ENCODE peak calls at places on chromosomes 7 and 10, in five cellular contexts. B is colonic mucosa, E is lung, A is suprapubic skin, D is pancreas. R is an unnamed sample. For H3K4me1 and H3K36me3, the result is how much of the 10 kb centered on the place peaks cover.

GRCh38 chr10:119190353-119190752 is 11.7 kb upstream of the PRDX3 start:
- DNase-seq in B (no peak), E (no peak), A (no peak), D (no peak), R (no peak)

GRCh38 chr7:82430518-82431465 is 12.8 kb downstream of the CACNA2D1 start:
- DNase-seq in B (no peak), E (no peak), A (no peak), D (no peak), R (no peak)

GRCh38 chr10:97336942-97337719 is 2.6 kb upstream of the FRAT2 start:
- DNase-seq in B (peak), E (no peak), A (peak), D (peak), R (peak)

GRCh38 chr7:112163021-112163310 is 43.2 kb downstream of the DOCK4 start:
- DNase-seq in B (no peak), E (no peak), A (no peak), D (no peak), R (no peak)

GRCh38 chr10:34249634-34250033 is 565.5 kb downstream of the PARD3 start:
- DNase-seq in B (no peak), E (no peak), A (no peak), D (no peak), R (no peak)

GRCh38 chr7:51104278-51104677 is 212.3 kb downstream of the COBL start:
- DNase-seq in B (no peak), E (no peak), A (no peak), D (no peak), R (no peak)

GRCh38 chr7:74207586-74207985 is 2.2 kb upstream of the LAT2 start:
- DNase-seq in B (no peak), E (no peak), A (no peak), D (no peak), R (no peak)

GRCh38 chr10:23472181-23472580 is 33.3 kb downstream of the OTUD1 start:
- DNase-seq in B (no peak), E (no peak), A (no peak), D (no peak), R (no peak)

GRCh38 chr10:59025981-59026730 is 150.3 kb upstream of the PHYHIPL start:
- DNase-seq in B (no peak), E (no peak), A (no peak), D (no peak), R (no peak)

GRCh38 chr10:129978322-129978721 is 14.2 kb upstream of the EBF3 start:
- DNase-seq in B (no peak), E (no peak), A (no peak), D (no peak), R (no peak)

GRCh38 chr10:88418871-88419270 is 164.2 kb downstream of the RNLS start:
- DNase-seq in B (no peak), E (no peak), A (no peak), D (no peak), R (no peak)

GRCh38 chr10:68235111-68235510 is 3.2 kb upstream of the ATOH7 start:
- DNase-seq in B (no peak), E (no peak), A (no peak), D (no peak), R (no peak)

GRCh38 chr10:659710-660141 is 29.7 kb downstream of the DIP2C start:
- DNase-seq in B (no peak), E (no peak), A (no peak), D (no peak), R (no peak)

GRCh38 chr7:97671571-97671970 is 60.3 kb upstream of the TAC1 start:
- DNase-seq in B (no peak), E (no peak), A (no peak), D (no peak), R (no peak)

GRCh38 chr10:78441010-78441409 is 407.3 kb downstream of the RPS24 start:
- DNase-seq in B (no peak), E (no peak), A (no peak), D (no peak), R (no peak)

GRCh38 chr10:119859422-119860258 is 13.0 kb downstream of the MCMBP start:
- DNase-seq in B (no peak), E (no peak), A (no peak), D (no peak), R (no peak)

GRCh38 chr7:90412458-90413184 is 9.4 kb downstream of the CLDN12 start:
- DNase-seq in B (peak), E (no peak), A (no peak), D (no peak), R (peak)

GRCh38 chr10:75083972-75084833 is 27.3 kb upstream of the SAMD8 start:
- DNase-seq in B (no peak), E (no peak), A (no peak), D (no peak), R (no peak)

GRCh38 chr7:111147708-111148107 is 56.8 kb downstream of the LRRN3 start:
- DNase-seq in B (no peak), E (no peak), A (no peak), D (no peak), R (no peak)

GRCh38 chr7:27198871-27199801 is 755 bp downstream of the HOXA13 start:
- DNase-seq in B (peak), E (no peak), A (peak), D (no peak), R (no peak)

GRCh38 chr10:1249142-1249541 is 193.0 kb downstream of the WDR37 start:
- DNase-seq in B (no peak), E (no peak), A (no peak), D (no peak), R (no peak)

GRCh38 chr10:100115011-100115770 is 33.5 kb upstream of the CPN1 start:
- DNase-seq in B (no peak), E (no peak), A (no peak), D (no peak), R (no peak)

GRCh38 chr10:56349611-56350010 is 11.4 kb downstream of the ZWINT start:
- DNase-seq in B (no peak), E (no peak), A (no peak), D (no peak), R (no peak)

GRCh38 chr7:19000410-19000809 is 117.0 kb downstream of the TWIST1 start:
- DNase-seq in B (no peak), E (no peak), A (no peak), D (no peak), R (no peak)

GRCh38 chr10:27741173-27742091 is 4.2 kb downstream of the MKX start:
- DNase-seq in B (no peak), E (no peak), A (no peak), D (peak), R (no peak)

DNA sequence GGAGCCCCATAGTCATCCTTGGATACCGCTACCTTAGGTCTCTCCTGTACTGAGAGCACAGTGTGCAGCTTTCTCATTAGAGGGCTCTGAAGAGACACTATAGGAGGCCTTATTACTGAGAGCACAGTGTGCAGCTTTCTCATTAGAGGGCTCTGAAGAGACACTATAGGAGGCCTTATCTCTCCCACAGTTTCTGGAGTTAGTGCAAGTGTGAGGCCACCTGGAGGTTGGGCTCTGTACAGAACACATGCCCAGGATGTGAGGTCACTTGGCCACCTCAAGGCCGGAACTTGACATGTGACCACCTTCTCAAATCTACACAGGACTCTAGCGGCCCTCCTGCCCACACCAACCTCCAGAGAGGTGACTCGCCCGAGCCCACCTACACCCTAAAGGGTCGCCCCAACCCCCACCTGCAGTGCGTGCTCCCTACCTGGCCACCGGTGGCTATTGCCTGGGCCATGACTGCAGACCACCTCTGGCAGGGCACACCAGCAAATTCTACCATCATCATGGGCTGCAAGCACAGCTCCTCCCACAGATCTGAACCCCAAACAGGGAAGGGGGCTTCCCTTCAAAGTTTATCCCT is 24.6 kb downstream of the FRMPD2 start:
- DNase-seq in B (no peak), E (no peak), A (no peak), D (no peak), R (no peak)
- H3K4me1 ChIP-seq in B (under half), E (under half), A (under half), D (under half), R (under half)

GRCh38 chr7:46654546-46655443 is 733.7 kb upstream of the IGFBP3 start:
- DNase-seq in B (no peak), E (no peak), A (no peak), D (no peak), R (no peak)
- TF ChIP-seq CTCF in B (no peak), E (no peak), A (no peak), D (no peak), R (no peak)

DNA sequence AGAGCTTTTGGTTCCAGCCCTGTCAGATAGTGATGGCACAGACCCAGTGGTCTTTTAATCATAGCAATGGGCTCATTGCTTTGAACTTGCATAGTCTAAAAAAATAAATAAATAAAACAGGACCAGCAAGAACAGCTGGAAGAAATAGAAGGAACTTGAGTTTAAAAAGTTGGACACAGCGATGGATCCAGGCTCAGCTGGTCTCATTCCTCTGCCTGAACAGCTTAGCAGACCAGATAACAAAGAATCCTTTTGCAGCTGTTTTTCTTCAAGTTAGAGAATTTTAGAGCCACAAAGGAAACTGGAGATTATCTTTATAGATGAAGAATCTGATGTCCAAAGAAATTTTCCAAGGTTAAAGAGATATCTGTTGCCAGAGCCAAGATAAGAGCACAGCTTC is 1005.6 kb downstream of the LRMDA start:
- DNase-seq in B (no peak), E (no peak), A (no peak), D (no peak), R (no peak)
- H3K36me3 ChIP-seq in B (under half), E (under half), A (under half), D (under half), R (under half)

DNA sequence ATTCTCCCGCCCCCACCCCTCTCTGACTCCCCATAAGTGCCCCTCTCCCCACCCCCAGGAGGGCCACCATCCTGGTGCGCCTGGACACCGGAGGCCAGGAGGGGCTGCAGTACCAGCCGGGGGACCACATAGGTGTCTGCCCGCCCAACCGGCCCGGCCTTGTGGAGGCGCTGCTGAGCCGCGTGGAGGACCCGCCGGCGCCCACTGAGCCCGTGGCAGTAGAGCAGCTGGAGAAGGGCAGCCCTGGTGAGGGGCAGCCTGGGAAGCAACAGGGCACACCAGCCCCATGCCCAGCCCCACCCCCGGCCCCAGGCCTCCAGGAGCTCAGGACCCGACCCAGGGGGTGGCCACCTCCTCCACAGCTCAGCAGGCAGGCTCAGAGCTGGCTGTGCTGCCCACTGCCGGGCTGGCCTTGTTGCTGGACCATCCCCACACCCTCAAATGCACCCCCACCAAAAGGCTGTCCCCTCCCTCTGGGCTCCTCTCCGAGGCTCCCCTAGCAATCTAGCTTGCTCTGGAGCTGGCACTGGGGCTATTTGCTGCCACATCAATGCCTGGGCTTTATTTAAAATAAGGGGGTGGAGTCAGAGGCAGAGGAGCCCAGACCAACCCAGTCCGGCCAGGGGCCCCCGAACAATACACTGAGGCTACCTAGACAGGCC is 14.8 kb downstream of the ATG9B start:
- DNase-seq in B (no peak), E (no peak), A (no peak), D (no peak), R (no peak)
- H3K4me1 ChIP-seq in B (under half), E (under half), A (under half), D (under half), R (half or more)